ENCODE peak calls at places on chromosomes 5 and 9, in eight cellular contexts. E is ELF-1; W is left ventricle myocardium superior; Q is adrenal gland; M is ELR; R is activated T-cell treated with anti-CD3 and anti-CD28 coated beads, Interleukin-2, amount 50 U/mL, for 24 hours; X is Calu3; D is body of pancreas. Y is an unnamed sample.

GRCh38 chr5:168174376-168174775 is 117.1 kb upstream of the WWC1 start:
- DNase-seq in M (no peak), X (no peak), E (peak), D (no peak), W (no peak), Q (no peak), R (no peak), Y (no peak)

GRCh38 chr5:67095346-67095871 is 101.2 kb downstream of the CD180 start:
- DNase-seq in M (no peak), E (peak), D (peak), X (no peak), Q (peak), R (no peak), W (peak), Y (no peak)

GRCh38 chr5:53479656-53480473 is 564 bp upstream of the FST start:
- DNase-seq in M (peak), E (peak), Q (peak), W (peak), X (peak), R (peak), D (peak), Y (peak)

GRCh38 chr9:80410106-80410505 is 838.3 kb downstream of the TLE4 start:
- DNase-seq in Q (peak), W (no peak), D (no peak), M (no peak), X (no peak), R (no peak), E (peak), Y (no peak)

GRCh38 chr5:158433634-158434033 is 574.7 kb upstream of the CLINT1 start:
- DNase-seq in E (no peak), X (no peak), D (no peak), Q (no peak), M (no peak), W (no peak), R (no peak), Y (no peak)

GRCh38 chr9:85408494-85408893 is 333.3 kb downstream of the AGTPBP1 start:
- DNase-seq in X (no peak), E (no peak), D (no peak), M (no peak), Q (no peak), R (no peak), W (no peak), Y (no peak)

GRCh38 chr9:126756876-126757415 is 47.9 kb upstream of the ZBTB43 start:
- DNase-seq in R (no peak), Q (no peak), E (no peak), X (no peak), D (no peak), M (no peak), W (no peak), Y (no peak)

GRCh38 chr9:136457326-136457725 is 17.7 kb upstream of the INPP5E start:
- DNase-seq in R (no peak), E (no peak), M (no peak), X (no peak), D (no peak), Q (no peak), W (no peak), Y (no peak)

GRCh38 chr9:134536101-134536900 is 105.3 kb upstream of the COL5A1 start:
- DNase-seq in W (peak), X (no peak), D (no peak), E (peak), Q (no peak), M (peak), R (no peak), Y (no peak)

GRCh38 chr5:99054972-99055371 is 126.2 kb upstream of the CHD1 start:
- DNase-seq in X (no peak), D (no peak), E (no peak), W (no peak), R (no peak), M (no peak), Q (no peak), Y (no peak)

GRCh38 chr5:118006229-118006628 is 982.1 kb downstream of the DTWD2 start:
- DNase-seq in R (no peak), X (no peak), D (no peak), E (no peak), Q (no peak), W (no peak), M (no peak), Y (no peak)

GRCh38 chr9:89470239-89470638 is 27.7 kb downstream of the SEMA4D start:
- DNase-seq in M (no peak), W (no peak), R (no peak), E (no peak), D (no peak), X (no peak), Q (no peak), Y (no peak)

GRCh38 chr5:74576941-74577456 is 63.5 kb downstream of the ENC1 start:
- DNase-seq in X (no peak), W (no peak), E (peak), R (peak), D (no peak), M (peak), Q (no peak), Y (no peak)

GRCh38 chr5:178273665-178274541 is 41.3 kb upstream of the PHYKPL start:
- DNase-seq in D (no peak), M (no peak), W (no peak), R (no peak), Q (no peak), E (peak), X (no peak), Y (no peak)

GRCh38 chr5:107985144-107985543 is 314.4 kb upstream of the EFNA5 start:
- DNase-seq in D (peak), W (no peak), M (no peak), R (no peak), E (no peak), Q (peak), X (peak), Y (no peak)